ENCODE peak calls at places on chromosomes 6 and 20, in ten cellular contexts. R is fibroblast of pulmonary artery, S is A549, Z is AG10803, K is GM12865, T is fibroblast of villous mesenchyme, W is epithelial cell of esophagus, J is upper lobe of left lung, Y is fibroblast of lung, Q is HepG2. N is an unnamed sample.
A peak's percentile ranks its signal among the peaks of the same experiment; 100 is the strongest.

GRCh38 chr6:3724451-3725144 is 26.9 kb downstream of the PXDC1 start:
- DNase-seq in Z (peak; percentile 32), Y (peak; percentile 32), Q (no peak), K (no peak), J (no peak), R (peak; percentile 20), T (no peak), W (no peak), S (no peak), N (no peak)

GRCh38 chr6:112956696-112957525 is 609.8 kb downstream of the RFPL4B start:
- DNase-seq in Y (peak; percentile 98), Q (no peak), T (peak; percentile 95), S (no peak), J (no peak), Z (peak; percentile 79), K (no peak), R (peak; percentile 99), W (peak; percentile 25), N (peak; percentile 42)

GRCh38 chr6:153028261-153028660 is 25.8 kb upstream of the MTRF1L start:
- DNase-seq in K (no peak), Y (peak; percentile 23), T (no peak), S (no peak), Q (no peak), Z (peak; percentile 7), R (peak; percentile 20), J (no peak), W (no peak), N (no peak)

GRCh38 chr6:163750436-163751031 is 336.0 kb downstream of the QKI start:
- DNase-seq in W (peak; percentile 41), T (no peak), S (no peak), J (no peak), Q (no peak), Y (no peak), R (no peak), K (no peak), Z (no peak), N (no peak)

GRCh38 chr20:58715709-58716475 is 23.3 kb downstream of the NPEPL1 start:
- DNase-seq in W (no peak), R (no peak), J (no peak), Q (no peak), S (no peak), K (no peak), Y (no peak), T (no peak), Z (no peak), N (no peak)

GRCh38 chr6:116405147-116405546 is 34.4 kb downstream of the DSE start:
- DNase-seq in Q (no peak), R (no peak), T (peak; percentile 83), W (no peak), J (no peak), K (peak; percentile 92), Z (peak; percentile 83), Y (peak; percentile 61), S (no peak), N (no peak)

GRCh38 chr6:8059129-8059528 is 5.1 kb downstream of the BLOC1S5 start:
- DNase-seq in J (no peak), W (peak; percentile 47), Y (peak; percentile 42), K (peak; percentile 33), T (peak; percentile 53), S (no peak), R (peak; percentile 74), Z (peak; percentile 57), Q (no peak), N (no peak)

GRCh38 chr6:453152-453551 is 61.6 kb downstream of the IRF4 start:
- DNase-seq in K (no peak), T (no peak), Y (no peak), Q (no peak), W (no peak), S (no peak), R (no peak), J (no peak), Z (peak; percentile 3), N (no peak)

GRCh38 chr20:22063753-22064152 is 358.3 kb downstream of the PAX1 start:
- DNase-seq in W (no peak), Q (no peak), Y (no peak), S (no peak), Z (no peak), R (no peak), K (no peak), J (no peak), T (no peak), N (no peak)

GRCh38 chr6:53931086-53931485 is 136.3 kb downstream of the LRRC1 start:
- DNase-seq in R (no peak), W (no peak), Z (no peak), T (no peak), K (no peak), J (no peak), Q (no peak), Y (no peak), S (no peak), N (no peak)

GRCh38 chr20:13105864-13106457 is 97.2 kb downstream of the SPTLC3 start:
- DNase-seq in Y (peak; percentile 6), R (peak; percentile 61), W (peak; percentile 51), T (peak; percentile 60), J (no peak), Q (peak; percentile 62), Z (peak; percentile 41), S (peak; percentile 26), K (peak; percentile 38), N (no peak)

GRCh38 chr6:16238658-16239089 is 287 bp downstream of the GMPR start:
- DNase-seq in Z (no peak), K (no peak), W (no peak), J (peak; percentile 23), Y (no peak), R (no peak), S (no peak), Q (no peak), T (no peak), N (no peak)

GRCh38 chr20:461254-462198 is 807 bp downstream of the TBC1D20 start:
- DNase-seq in S (peak; percentile 76), J (peak; percentile 50), R (peak; percentile 52), Q (no peak), K (peak; percentile 56), Y (peak; percentile 60), W (peak; percentile 44), Z (peak; percentile 56), T (peak; percentile 70), N (no peak)

GRCh38 chr20:17969276-17969883 is 562 bp downstream of the MGME1 start:
- DNase-seq in J (peak; percentile 48), K (peak; percentile 64), S (peak; percentile 70), W (peak; percentile 66), Z (peak; percentile 31), R (peak; percentile 41), T (peak; percentile 60), Q (peak; percentile 67), Y (no peak), N (no peak)

GRCh38 chr6:40492126-40492525 is 95.0 kb downstream of the LRFN2 start:
- DNase-seq in W (peak; percentile 4), Z (no peak), S (no peak), Q (no peak), R (no peak), K (no peak), Y (no peak), T (no peak), J (no peak), N (no peak)

GRCh38 chr6:72522735-72523141 is 99.1 kb upstream of the KCNQ5 start:
- DNase-seq in W (peak; percentile 11), Z (no peak), T (no peak), Y (no peak), R (no peak), Q (peak; percentile 9), K (peak; percentile 52), S (peak; percentile 1), J (no peak), N (no peak)
- TF ChIP-seq CTCF in W (no peak), Z (no peak), T (no peak), Y (no peak), R (no peak), Q (peak; percentile 41), K (peak; percentile 47), S (no peak), J (no peak), N (no peak)

GRCh38 chr6:135503703-135504475 is 6.3 kb upstream of the AHI1 start:
- DNase-seq in Z (no peak), Q (no peak), S (no peak), T (no peak), W (no peak), R (no peak), J (no peak), K (no peak), Y (no peak), N (no peak)

GRCh38 chr6:135505648-135506047 is 8.1 kb upstream of the AHI1 start:
- DNase-seq in Y (no peak), T (no peak), J (no peak), S (no peak), W (no peak), R (no peak), K (no peak), Z (peak; percentile 17), Q (no peak), N (no peak)

GRCh38 chr6:135506270-135506997 is 8.9 kb upstream of the AHI1 start:
- DNase-seq in R (peak; percentile 82), Y (peak; percentile 51), J (no peak), T (peak; percentile 72), K (peak; percentile 59), S (peak; percentile 21), Q (peak; percentile 45), W (peak; percentile 60), Z (peak; percentile 56), N (no peak)

GRCh38 chr6:135504734-135505133 is 7.2 kb upstream of the AHI1 start:
- DNase-seq in S (no peak), Z (no peak), W (no peak), J (no peak), K (no peak), Q (no peak), T (no peak), R (no peak), Y (no peak), N (no peak)

GRCh38 chr6:135505222-135505621 is 7.7 kb upstream of the AHI1 start:
- DNase-seq in T (no peak), Y (no peak), S (no peak), W (no peak), Z (no peak), K (no peak), R (no peak), Q (no peak), J (no peak), N (no peak)
- H3K4me3 ChIP-seq in T (no peak overlapping the region), Y (no peak overlapping the region), S (no peak overlapping the region), W (no peak overlapping the region), Z (no peak overlapping the region), K (no peak overlapping the region), R (no peak overlapping the region), Q (no peak overlapping the region), J (no peak overlapping the region), N (no peak overlapping the region)

GRCh38 chr6:126804255-126805064 is 314.0 kb upstream of the RSPO3 start:
- DNase-seq in R (peak; percentile 74), K (peak; percentile 54), Q (peak; percentile 51), T (peak; percentile 64), J (no peak), Z (peak; percentile 60), Y (peak; percentile 30), S (peak; percentile 8), W (peak; percentile 56), N (no peak)
- TF ChIP-seq CTCF in R (peak; percentile 80), K (peak; percentile 57), Q (peak; percentile 75), T (peak; percentile 79), J (peak; percentile 47), Z (peak; percentile 82), Y (peak; percentile 80), S (peak; percentile 75), W (peak; percentile 78), N (peak; percentile 70)

DNA sequence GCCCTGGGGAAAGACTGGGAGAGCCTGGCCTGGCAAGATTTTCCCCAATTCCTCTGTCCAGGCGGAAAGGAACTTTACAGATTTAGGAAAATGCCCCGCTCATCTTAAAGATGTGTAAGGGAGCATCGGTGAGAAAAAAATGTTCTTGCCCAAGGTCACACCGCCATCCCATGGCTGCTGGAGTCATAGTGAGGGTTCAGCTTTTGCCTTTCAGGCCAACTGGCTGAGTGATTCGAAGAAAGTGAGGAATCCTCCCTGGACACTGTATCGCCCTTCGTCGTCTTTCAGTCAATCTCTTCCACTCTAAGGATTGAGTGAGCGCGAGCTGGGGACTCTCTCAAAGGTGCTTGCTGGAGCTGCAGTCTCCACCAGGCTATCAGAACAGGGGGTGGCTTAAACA is 1.4 kb downstream of the WFDC2 start:
- DNase-seq in Y (no peak), T (no peak), W (no peak), R (peak; percentile 6), K (no peak), J (no peak), S (no peak), Q (no peak), Z (no peak), N (no peak)
- H3K4me3 ChIP-seq in Y (peak overlapping the region; percentile 43), T (peak overlapping the region; percentile 45), W (no peak overlapping the region), R (peak overlapping the region; percentile 38), K (no peak overlapping the region), J (peak overlapping the region; percentile 61), S (peak overlapping the region; percentile 39), Q (peak overlapping the region; percentile 32), Z (peak overlapping the region; percentile 34), N (no peak overlapping the region)

N was measured in AG09309.